ENCODE peak calls at places on chromosomes 2 and 18, in seven cellular contexts. Z is stomach, R is HepG2, B is A549, S is SK-N-SH, J is tibial nerve, I is GM12878. W is an unnamed sample.

GRCh38 chr2:218009191-218010114 is 6.7 kb upstream of the TNS1 start:
- DNase-seq in Z (no peak), R (no peak), B (no peak), S (peak), J (no peak), I (no peak), W (no peak)

GRCh38 chr2:185381631-185382030 is 357.0 kb upstream of the FSIP2 start:
- DNase-seq in Z (no peak), R (no peak), B (no peak), S (no peak), J (no peak), I (no peak), W (no peak)

GRCh38 chr2:15711126-15711860 is 119.6 kb downstream of the DDX1 start:
- DNase-seq in Z (no peak), R (no peak), B (no peak), S (no peak), J (no peak), I (no peak), W (peak)

GRCh38 chr18:2657788-2658458 is 2.4 kb downstream of the SMCHD1 start:
- DNase-seq in Z (no peak), R (peak), B (peak), S (no peak), J (no peak), I (no peak), W (no peak)

GRCh38 chr2:36246320-36246990 is 109.1 kb upstream of the CRIM1 start:
- DNase-seq in Z (no peak), R (no peak), B (no peak), S (no peak), J (no peak), I (peak), W (no peak)

GRCh38 chr18:23259701-23260661 is 124.7 kb downstream of the CABLES1 start:
- DNase-seq in Z (peak), R (peak), B (no peak), S (peak), J (peak), I (no peak), W (peak)

GRCh38 chr2:46555011-46555410 is 75.6 kb downstream of the TMEM247 start:
- DNase-seq in Z (no peak), R (no peak), B (no peak), S (peak), J (no peak), I (no peak), W (no peak)

GRCh38 chr18:8091042-8091441 is 518.2 kb upstream of the RAB12 start:
- DNase-seq in Z (no peak), R (no peak), B (no peak), S (no peak), J (peak), I (no peak), W (no peak)

GRCh38 chr2:23505984-23506380 is 121.0 kb downstream of the KLHL29 start:
- DNase-seq in Z (no peak), R (no peak), B (no peak), S (no peak), J (peak), I (no peak), W (no peak)

GRCh38 chr2:224946911-224947310 is 95.4 kb downstream of the DOCK10 start:
- DNase-seq in Z (no peak), R (no peak), B (no peak), S (no peak), J (no peak), I (no peak), W (no peak)

GRCh38 chr2:240136671-240137292 is 677 bp upstream of the COPS9 start:
- DNase-seq in Z (no peak), R (no peak), B (no peak), S (no peak), J (no peak), I (no peak), W (no peak)

GRCh38 chr2:5845798-5846197 is 153.6 kb downstream of the SOX11 start:
- DNase-seq in Z (no peak), R (no peak), B (peak), S (no peak), J (no peak), I (no peak), W (no peak)

GRCh38 chr2:21123473-21124393 is at the start of gene TDRD15:
- DNase-seq in Z (no peak), R (no peak), B (no peak), S (no peak), J (no peak), I (no peak), W (no peak)

GRCh38 chr2:21117688-21118087 is 6.1 kb upstream of the TDRD15 start:
- DNase-seq in Z (no peak), R (no peak), B (no peak), S (peak), J (no peak), I (no peak), W (no peak)

DNA sequence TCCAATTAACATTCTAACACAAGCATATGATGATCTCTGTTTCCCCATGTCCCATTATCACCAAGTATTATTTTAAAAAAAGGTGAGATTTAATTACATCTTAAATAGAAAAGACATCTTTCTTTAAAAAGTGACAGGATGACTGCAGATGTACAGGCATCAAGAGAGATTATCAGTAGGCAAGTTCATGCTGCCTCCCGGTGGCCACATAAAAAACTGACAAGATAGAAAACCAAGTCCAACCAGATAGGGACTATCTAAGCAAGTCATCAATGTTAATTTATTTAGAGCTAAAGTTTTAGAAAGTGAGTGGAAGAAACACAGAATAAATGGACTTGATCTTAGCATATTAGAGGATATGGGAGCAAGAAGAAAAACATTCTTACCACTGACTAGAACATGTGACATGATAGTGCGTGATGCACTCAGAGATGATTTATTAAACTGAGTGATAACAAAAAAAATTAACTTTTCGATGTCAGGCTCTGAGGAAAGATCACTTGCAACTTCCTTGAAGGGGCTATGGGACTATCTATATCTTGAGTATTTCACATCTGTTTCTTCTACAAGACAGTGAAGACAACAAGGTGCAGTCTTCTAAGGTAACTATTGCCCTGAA is 5.4 kb upstream of the TDRD15 start:
- DNase-seq in Z (no peak), R (peak), B (peak), S (peak), J (peak), I (no peak), W (no peak)
- TF ChIP-seq CTCF in Z (peak), R (peak), B (peak), S (peak), J (peak), I (peak), W (no peak)

GRCh38 chr2:125696573-125696972 is 959.4 kb upstream of the GYPC start:
- DNase-seq in Z (no peak), R (no peak), B (peak), S (no peak), J (no peak), I (no peak), W (no peak)
- TF ChIP-seq EP300 in Z (no peak), R (no peak), B (no peak), S (no peak), J (no peak), I (no peak), W (no peak)

DNA sequence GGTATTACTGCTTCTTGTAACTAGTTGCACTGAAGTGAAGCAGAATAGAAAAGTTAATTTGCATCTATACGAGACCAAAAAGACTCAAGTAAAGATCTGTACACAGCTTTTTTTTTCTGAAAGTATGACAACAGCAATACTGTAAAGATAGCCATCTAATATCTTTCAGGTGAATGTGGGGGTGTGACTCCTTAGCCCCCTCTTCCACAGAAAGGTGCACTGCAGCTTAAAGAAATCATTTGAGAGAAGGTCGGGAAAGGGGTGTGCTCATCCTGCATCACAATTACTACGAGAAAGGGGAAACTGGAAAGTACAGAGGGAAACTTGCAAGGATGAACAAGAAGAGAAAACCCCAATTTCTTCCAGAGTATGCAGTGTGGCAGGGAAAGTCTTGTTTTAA is 255.6 kb downstream of the CCDC178 start:
- DNase-seq in Z (no peak), R (no peak), B (no peak), S (no peak), J (no peak), I (no peak), W (no peak)
- H3K4me3 ChIP-seq in Z (no peak), R (no peak), B (no peak), S (no peak), J (no peak), I (no peak), W (no peak)

GRCh38 chr2:175769200-175769599 is 232.9 kb downstream of the LNPK start:
- DNase-seq in Z (no peak), R (no peak), B (peak), S (no peak), J (no peak), I (no peak), W (no peak)
- TF ChIP-seq CTCF in Z (no peak), R (no peak), B (no peak), S (no peak), J (no peak), I (no peak), W (no peak)

DNA sequence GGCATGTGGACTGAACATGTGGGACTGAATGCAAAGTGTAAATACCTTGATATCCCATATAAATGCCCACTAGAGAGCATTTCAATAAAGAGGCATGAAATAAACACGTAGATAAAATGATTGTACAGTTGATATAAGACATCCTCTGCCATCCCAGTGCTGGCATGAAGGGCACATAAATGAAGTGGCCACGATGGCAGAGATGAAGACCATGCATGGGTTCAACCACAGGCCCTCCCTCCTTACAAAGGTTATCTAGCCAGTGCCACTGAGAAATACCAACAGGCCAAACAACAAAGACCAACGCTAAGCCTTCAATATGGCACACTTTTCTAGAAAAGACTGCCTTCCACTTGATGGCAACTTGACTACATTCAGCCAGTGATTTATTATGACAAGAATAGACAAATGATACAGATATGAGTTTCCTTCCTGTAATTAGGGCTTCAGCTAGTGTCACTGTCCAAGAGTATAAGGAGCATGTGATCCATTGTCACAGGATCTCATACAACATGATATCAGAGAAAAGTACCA is 493.9 kb upstream of the MAP2 start:
- DNase-seq in Z (no peak), R (no peak), B (no peak), S (no peak), J (no peak), I (no peak), W (no peak)
- TF ChIP-seq EP300 in Z (no peak), R (no peak), B (no peak), S (no peak), J (no peak), I (no peak), W (no peak)

GRCh38 chr2:197254776-197255521 is 55.6 kb downstream of the ANKRD44 start:
- DNase-seq in Z (no peak), R (no peak), B (no peak), S (peak), J (no peak), I (no peak), W (no peak)
- H3K4me3 ChIP-seq in Z (no peak), R (no peak), B (no peak), S (no peak), J (peak), I (peak), W (no peak)

GRCh38 chr2:70643715-70644114 is 90.1 kb upstream of the TGFA start:
- DNase-seq in Z (no peak), R (peak), B (peak), S (peak), J (no peak), I (no peak), W (no peak)
- TF ChIP-seq CTCF in Z (peak), R (peak), B (peak), S (peak), J (no peak), I (peak), W (no peak)

DNA sequence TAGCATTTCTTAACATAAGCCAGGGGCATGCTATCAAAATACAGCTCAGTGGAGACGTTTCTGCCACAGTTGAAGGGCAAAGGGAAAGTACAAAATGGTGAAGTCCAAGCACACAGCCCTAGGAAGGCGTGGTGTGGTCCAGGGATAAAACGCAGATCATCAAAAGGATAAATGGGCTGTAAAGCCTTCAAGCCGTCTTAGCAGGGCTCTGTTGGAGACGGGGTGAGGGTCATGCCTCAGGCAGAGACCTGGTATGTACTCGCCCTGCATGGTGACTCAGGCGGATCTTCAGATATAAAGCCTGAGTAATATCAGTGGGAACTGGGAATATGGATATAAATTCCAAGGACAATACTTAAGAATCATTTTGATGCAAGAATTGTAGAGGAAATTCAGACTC is 61.2 kb downstream of the NGEF start:
- DNase-seq in Z (no peak), R (no peak), B (peak), S (no peak), J (no peak), I (no peak), W (no peak)
- TF ChIP-seq EP300 in Z (no peak), R (no peak), B (no peak), S (no peak), J (no peak), I (no peak), W (no peak)

DNA sequence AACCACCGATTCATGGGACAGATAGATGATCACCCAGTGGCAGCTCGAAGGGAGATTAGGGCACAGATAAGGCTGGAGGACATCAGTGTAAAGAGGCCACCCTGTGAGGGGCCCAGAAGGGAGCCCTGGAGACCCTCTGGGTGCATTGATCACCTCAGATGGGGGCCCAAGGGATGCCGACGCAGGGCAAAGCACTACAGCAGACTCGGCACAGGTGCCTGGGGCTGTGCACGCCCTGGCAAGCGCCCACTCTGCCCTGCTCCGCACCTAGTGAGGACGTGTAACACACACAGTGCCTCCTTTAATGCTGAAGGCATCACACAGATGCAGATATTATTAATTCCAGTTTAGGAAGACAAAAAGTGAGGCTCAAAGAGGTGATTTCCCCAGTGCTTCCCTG is 9.5 kb downstream of the GYPC start:
- DNase-seq in Z (no peak), R (no peak), B (no peak), S (no peak), J (no peak), I (no peak), W (no peak)
- H3K4me3 ChIP-seq in Z (no peak), R (no peak), B (no peak), S (no peak), J (no peak), I (no peak), W (no peak)